ENCODE peak calls at places on chromosomes 4 and X, in ten cellular contexts. I is GM20000; D is glutamatergic neuron; W is IMR-90; O is left lung; P is astrocyte of the spinal cord; R is CD8-positive, alpha-beta T cell; A is H9; B is HepG2; Q is ovary. K is an unnamed sample.

GRCh38 chr4:680565-680930 is 6.2 kb downstream of the MYL5 start:
- DNase-seq in A (peak), W (no peak), I (peak), B (no peak), O (peak), D (peak), P (no peak), Q (no peak), R (no peak), K (no peak)

GRCh38 chrX:15838017-15838416 is 16.6 kb downstream of the AP1S2 start:
- DNase-seq in W (no peak), D (no peak), I (no peak), A (peak), R (no peak), P (no peak), Q (no peak), O (no peak), B (peak), K (no peak)

GRCh38 chrX:129748265-129748664 is 9.5 kb downstream of the XPNPEP2 start:
- DNase-seq in A (no peak), P (peak), B (no peak), W (peak), O (no peak), I (no peak), D (no peak), R (no peak), Q (no peak), K (no peak)

GRCh38 chr4:12973522-12973921 is 510.6 kb downstream of the RAB28 start:
- DNase-seq in Q (no peak), P (no peak), I (no peak), D (no peak), R (no peak), O (no peak), A (no peak), W (no peak), B (no peak), K (no peak)

GRCh38 chrX:115233497-115234219 is at the start of gene LRCH2:
- DNase-seq in I (no peak), O (peak), A (peak), P (peak), W (peak), Q (peak), B (no peak), R (no peak), D (peak), K (no peak)

GRCh38 chr4:158809611-158810486 is 41.0 kb downstream of the FNIP2 start:
- DNase-seq in P (peak), Q (no peak), B (no peak), I (peak), D (no peak), O (no peak), R (peak), W (peak), A (no peak), K (peak)

GRCh38 chr4:55545133-55545532 is 1.6 kb downstream of the CLOCK start:
- DNase-seq in I (no peak), A (no peak), R (no peak), P (peak), D (no peak), Q (no peak), B (peak), W (peak), O (no peak), K (no peak)

GRCh38 chrX:97563531-97564133 is 679.9 kb downstream of the RPA4 start:
- DNase-seq in W (peak), A (no peak), P (peak), B (peak), R (peak), D (no peak), O (no peak), Q (peak), I (peak), K (peak)

GRCh38 chr4:6749340-6750171 is 33.0 kb upstream of the KIAA0232 start:
- DNase-seq in Q (no peak), D (no peak), P (peak), I (no peak), W (peak), B (peak), A (no peak), R (no peak), O (peak), K (peak)

GRCh38 chrX:49166914-49167739 is 4.6 kb downstream of the MAGIX start:
- DNase-seq in B (no peak), A (no peak), W (peak), R (peak), P (peak), D (no peak), O (peak), I (no peak), Q (peak), K (peak)

GRCh38 chr4:85498068-85498733 is 23.3 kb downstream of the ARHGAP24 start:
- DNase-seq in O (no peak), D (no peak), W (peak), A (no peak), Q (no peak), I (peak), R (no peak), P (peak), B (no peak), K (peak)

GRCh38 chr4:123096038-123096437 is 173.6 kb upstream of the NUDT6 start:
- DNase-seq in I (no peak), O (no peak), W (no peak), R (no peak), D (no peak), B (peak), Q (no peak), A (no peak), P (no peak), K (peak)

GRCh38 chr4:11765849-11766453 is 337.3 kb upstream of the HS3ST1 start:
- DNase-seq in W (peak), D (peak), R (peak), I (peak), B (peak), Q (no peak), P (peak), A (peak), O (no peak), K (peak)
- TF ChIP-seq CTCF in W (peak), D (peak), R (peak), I (peak), B (peak), Q (peak), P (peak), A (peak), O (peak), K (peak)

GRCh38 chr4:32775049-32775448 is 2054.9 kb downstream of the PCDH7 start:
- DNase-seq in I (no peak), B (peak), A (peak), O (no peak), Q (no peak), R (no peak), D (no peak), W (no peak), P (peak), K (peak)
- TF ChIP-seq CTCF in I (no peak), B (peak), A (peak), O (no peak), Q (no peak), R (no peak), D (no peak), W (no peak), P (peak), K (peak)

GRCh38 chr4:66169341-66169740 is 499.1 kb upstream of the EPHA5 start:
- DNase-seq in O (no peak), D (peak), W (no peak), R (no peak), A (no peak), B (peak), P (peak), Q (no peak), I (no peak), K (peak)
- TF ChIP-seq CTCF in O (no peak), D (no peak), W (no peak), R (no peak), A (peak), B (peak), P (peak), Q (no peak), I (no peak), K (peak)

DNA sequence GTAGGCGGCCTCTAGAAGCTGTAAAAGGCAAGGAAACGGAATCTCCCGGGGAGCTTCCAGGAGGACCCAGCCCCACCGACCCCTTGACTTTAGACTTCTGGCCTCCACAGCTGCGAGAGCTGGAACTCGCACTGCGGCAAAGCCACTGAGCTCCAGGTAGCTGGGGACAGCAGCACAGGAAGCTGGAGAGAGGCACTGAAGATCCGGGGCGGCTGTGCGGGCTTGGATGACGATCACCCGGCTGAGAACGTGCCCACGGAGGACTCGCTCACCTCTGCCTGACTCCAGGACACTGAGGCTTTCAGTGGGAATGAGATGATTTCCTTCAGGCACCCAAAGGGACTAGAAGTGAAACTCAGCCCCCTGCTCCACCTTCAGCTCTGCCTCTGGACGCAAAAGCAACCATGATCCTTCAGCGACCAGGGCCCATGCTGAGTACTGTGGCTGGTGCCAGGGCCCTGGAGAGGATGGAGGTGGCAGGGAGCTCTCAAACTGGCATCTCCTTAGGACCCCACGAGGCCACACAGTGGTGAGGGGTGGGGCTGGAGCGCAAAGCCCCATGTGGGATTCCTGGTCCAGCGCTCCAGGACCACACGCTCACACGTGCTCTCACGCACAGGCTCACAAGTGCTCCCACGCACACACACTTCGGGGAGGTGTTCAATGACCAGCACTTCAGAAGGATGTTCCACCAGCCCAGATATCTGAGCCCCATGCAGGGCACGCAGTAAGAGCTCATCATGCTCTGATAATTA is 47.1 kb downstream of the ADRA2C start:
- DNase-seq in W (no peak), D (no peak), P (no peak), R (no peak), A (no peak), Q (no peak), I (no peak), O (peak), B (no peak), K (no peak)
- TF ChIP-seq CTCF in W (no peak), D (no peak), P (no peak), R (no peak), A (no peak), Q (no peak), I (no peak), O (no peak), B (no peak), K (no peak)

DNA sequence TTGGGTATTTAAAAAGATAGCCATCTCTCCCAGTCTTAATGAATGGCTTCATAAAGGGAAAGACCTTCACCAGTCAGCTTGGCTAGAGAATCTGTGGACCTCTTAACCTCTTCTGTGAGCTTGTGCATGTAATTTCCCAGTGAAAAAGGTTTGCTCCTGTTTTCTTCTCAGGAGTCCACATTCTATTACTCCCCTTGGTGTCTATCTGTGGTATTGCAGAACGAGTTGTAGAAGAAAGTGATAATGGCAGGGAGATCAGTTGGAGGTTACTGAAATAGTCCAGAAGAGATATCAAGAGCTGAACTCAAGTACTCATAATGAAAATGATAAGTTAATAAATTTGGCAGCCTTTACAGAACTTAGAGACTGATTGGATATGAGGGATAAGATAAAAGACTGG is 16.5 kb upstream of the VAMP7 start:
- DNase-seq in O (no peak), B (peak), W (no peak), A (no peak), P (no peak), I (no peak), D (no peak), Q (no peak), R (no peak), K (no peak)
- TF ChIP-seq CTCF in O (no peak), B (peak), W (peak), A (peak), P (no peak), I (no peak), D (no peak), Q (no peak), R (no peak), K (no peak)

GRCh38 chr4:146585761-146586333 is 52.8 kb upstream of the POU4F2 start:
- DNase-seq in Q (no peak), B (no peak), A (no peak), I (no peak), P (peak), R (no peak), W (peak), O (no peak), D (no peak), K (peak)

GRCh38 chr4:146577111-146577510 is 55.4 kb upstream of the SLC10A7 start:
- DNase-seq in A (no peak), O (no peak), R (no peak), P (peak), D (no peak), Q (no peak), B (no peak), W (peak), I (no peak), K (peak)

GRCh38 chr4:146582864-146583263 is 55.8 kb upstream of the POU4F2 start:
- DNase-seq in P (no peak), O (no peak), D (no peak), I (no peak), W (no peak), B (no peak), Q (no peak), R (no peak), A (no peak), K (no peak)
- TF ChIP-seq CTCF in P (no peak), O (no peak), D (peak), I (no peak), W (no peak), B (peak), Q (no peak), R (no peak), A (peak), K (no peak)

GRCh38 chr4:87130985-87131753 is 89.2 kb downstream of the KLHL8 start:
- DNase-seq in A (no peak), B (no peak), D (no peak), I (no peak), O (no peak), R (no peak), W (no peak), P (no peak), Q (no peak), K (no peak)
- TF ChIP-seq CTCF in A (no peak), B (no peak), D (no peak), I (no peak), O (no peak), R (no peak), W (no peak), P (no peak), Q (no peak), K (no peak)

GRCh38 chr4:116020141-116020722 is 906.8 kb upstream of the NDST4 start:
- DNase-seq in W (no peak), I (no peak), O (no peak), Q (no peak), A (no peak), R (no peak), D (no peak), P (no peak), B (no peak), K (no peak)
- TF ChIP-seq CTCF in W (no peak), I (no peak), O (no peak), Q (no peak), A (no peak), R (no peak), D (no peak), P (no peak), B (no peak), K (no peak)

GRCh38 chrX:106177982-106178321 is 9.8 kb downstream of the PWWP3B start:
- DNase-seq in P (peak), R (no peak), B (no peak), O (no peak), A (no peak), D (no peak), Q (no peak), I (no peak), W (no peak), K (no peak)

GRCh38 chrX:106177106-106177981 is 9.2 kb downstream of the PWWP3B start:
- DNase-seq in Q (peak), O (peak), D (peak), R (no peak), P (peak), B (no peak), W (no peak), I (no peak), A (peak), K (peak)

DNA sequence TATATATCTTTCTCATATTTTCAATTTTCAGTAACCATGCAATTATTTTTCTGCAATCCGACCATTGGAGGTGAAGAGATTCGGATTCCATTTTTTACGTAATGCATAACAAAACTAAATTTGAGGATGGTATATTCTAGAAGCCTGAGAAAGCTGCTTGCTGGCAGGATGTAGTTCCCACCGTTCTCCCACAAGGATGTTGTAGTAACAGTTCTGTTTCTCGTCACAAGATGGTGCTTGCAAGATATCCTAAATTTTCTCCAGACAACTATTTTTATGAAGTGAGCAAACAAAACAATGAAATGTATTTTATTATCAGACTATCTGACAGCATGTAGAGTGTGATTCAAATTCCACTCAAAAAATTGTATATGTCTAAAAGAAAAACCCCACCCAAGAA is 10.7 kb downstream of the PWWP3B start:
- DNase-seq in B (no peak), R (no peak), P (peak), D (no peak), W (no peak), O (no peak), A (no peak), I (no peak), Q (no peak), K (no peak)
- TF ChIP-seq CTCF in B (no peak), R (no peak), P (peak), D (no peak), W (no peak), O (no peak), A (no peak), I (no peak), Q (no peak), K (peak)

DNA sequence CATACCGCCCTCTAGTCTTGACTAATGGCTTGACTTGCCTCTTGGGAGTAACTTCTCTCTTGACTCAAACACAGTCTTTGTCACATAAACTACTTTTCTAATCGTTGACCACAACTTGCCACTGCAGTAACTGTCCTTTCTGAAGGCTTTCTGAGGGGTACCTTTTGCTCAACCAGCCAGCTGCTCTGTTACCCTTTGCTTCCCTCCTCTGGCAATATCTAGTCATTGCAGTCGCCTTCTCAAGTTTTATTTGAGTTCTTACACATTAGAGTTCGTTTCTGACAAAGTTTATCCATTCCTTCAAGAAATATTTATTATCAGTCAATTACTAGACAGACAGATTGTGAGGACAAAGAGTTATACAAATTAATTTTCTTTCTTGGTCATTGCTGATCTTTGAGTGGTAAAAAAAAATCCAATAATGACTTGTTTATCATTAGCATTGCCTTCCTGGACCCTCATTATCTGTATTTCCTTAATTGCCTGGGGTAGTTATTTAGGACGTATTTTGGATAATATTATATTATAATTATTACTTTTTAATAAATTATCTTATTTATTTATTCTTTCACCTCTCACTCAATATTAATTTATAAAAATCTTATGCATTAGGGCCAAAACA is 506.8 kb upstream of the PCDH10 start:
- DNase-seq in W (peak), O (no peak), P (peak), Q (no peak), D (peak), R (no peak), A (peak), B (peak), I (peak), K (peak)
- TF ChIP-seq CTCF in W (peak), O (peak), P (peak), Q (no peak), D (peak), R (no peak), A (peak), B (peak), I (peak), K (peak)

K was measured in brain microvascular endothelial cell.